ENCODE peak calls at places on chromosomes 1 and 21, in eight cellular contexts. O is astrocyte of the spinal cord; X is NCI-H1092 treated with DMSO at 0.1 percent for 48 hours; W is left kidney; S is activated naive CD4-positive, alpha-beta T cell treated with anti-CD3 and anti-CD28 coated beads for 36 hours; M is Daoy; C is C1 segment of cervical spinal cord; J is right cardiac atrium. P is an unnamed sample.

GRCh38 chr1:44014365-44015104 is 16.7 kb downstream of the SLC6A9 start:
- DNase-seq in S (no peak), J (peak; percentile 3), M (no peak), C (no peak), O (no peak), X (no peak), W (no peak), P (no peak)

GRCh38 chr1:197526736-197527371 is 248.4 kb downstream of the DENND1B start:
- DNase-seq in X (peak; percentile 42), M (peak; percentile 6), W (peak; percentile 21), C (no peak), J (no peak), S (no peak), O (peak; percentile 39), P (no peak)

GRCh38 chr1:27572019-27572678 is 31.8 kb downstream of the AHDC1 start:
- DNase-seq in C (no peak), M (no peak), O (no peak), W (peak; percentile 74), J (peak; percentile 29), X (peak; percentile 59), S (no peak), P (no peak)

GRCh38 chr21:33981341-33982101 is 65.9 kb upstream of the ATP5PO start:
- DNase-seq in O (no peak), C (no peak), J (no peak), M (no peak), X (no peak), W (peak; percentile 26), S (no peak), P (no peak)

GRCh38 chr1:218376722-218377121 is 31.6 kb downstream of the TGFB2 start:
- DNase-seq in W (peak; percentile 44), J (no peak), S (no peak), X (no peak), M (no peak), O (no peak), C (no peak), P (peak; percentile 57)

GRCh38 chr1:248585266-248585665 is 10.7 kb upstream of the OR2T34 start:
- DNase-seq in J (no peak), W (no peak), O (no peak), S (no peak), C (no peak), M (peak; percentile 7), X (no peak), P (no peak)

GRCh38 chr1:50425376-50426107 is 2.3 kb upstream of the DMRTA2 start:
- DNase-seq in O (no peak), J (no peak), S (no peak), W (peak; percentile 70), C (no peak), X (no peak), M (peak; percentile 57), P (no peak)

GRCh38 chr1:185474440-185475149 is 157.6 kb upstream of the IVNS1ABP start:
- DNase-seq in X (no peak), J (no peak), O (no peak), M (peak; percentile 13), S (no peak), W (no peak), C (no peak), P (no peak)

GRCh38 chr1:3319874-3320245 is 134.6 kb upstream of the ARHGEF16 start:
- DNase-seq in W (peak; percentile 73), O (peak; percentile 67), J (peak; percentile 35), C (no peak), S (peak; percentile 71), X (peak; percentile 33), M (peak; percentile 80), P (peak; percentile 68)

GRCh38 chr1:154463512-154463990 is 38.5 kb upstream of the TDRD10 start:
- DNase-seq in S (peak; percentile 89), X (no peak), J (no peak), C (no peak), M (peak; percentile 29), W (no peak), O (peak; percentile 56), P (peak; percentile 18)

GRCh38 chr1:213995603-213996002 is 7.8 kb downstream of the PROX1 start:
- DNase-seq in O (no peak), W (no peak), M (no peak), S (no peak), J (no peak), X (peak; percentile 52), C (no peak), P (no peak)

GRCh38 chr1:2795926-2796325 is 5.6 kb downstream of the TTC34 start:
- DNase-seq in S (peak; percentile 2), J (no peak), C (no peak), M (no peak), W (no peak), X (no peak), O (no peak), P (no peak)

GRCh38 chr1:18234790-18235242 is 127.2 kb downstream of the IGSF21 start:
- DNase-seq in W (peak; percentile 82), X (peak; percentile 67), O (no peak), J (no peak), M (peak; percentile 60), C (no peak), S (peak; percentile 38), P (peak; percentile 7)

GRCh38 chr1:186498695-186499389 is 37.9 kb upstream of the PDC start:
- DNase-seq in J (no peak), X (no peak), M (peak; percentile 14), S (no peak), C (no peak), O (peak; percentile 59), W (no peak), P (no peak)

GRCh38 chr1:101592861-101593260 is 356.0 kb downstream of the S1PR1 start:
- DNase-seq in X (peak; percentile 57), S (no peak), O (peak; percentile 84), W (no peak), C (no peak), M (no peak), J (no peak), P (no peak)

GRCh38 chr1:29811727-29812396 is 575.5 kb downstream of the PTPRU start:
- DNase-seq in M (no peak), W (no peak), C (no peak), O (no peak), X (no peak), J (no peak), S (no peak), P (no peak)